ENCODE peak calls at places on chromosomes 6 and 20, in nine cellular contexts. R is HCT116; C is NT2/D1; D is tibial artery; K is psoas muscle; I is effector memory CD4-positive, alpha-beta T cell; P is pancreas; T is naive thymus-derived CD4-positive, alpha-beta T cell; B is esophagus squamous epithelium. N is an unnamed sample. For H3K9me3 and H3K36me3, the result is how much of the 10 kb centered on the place peaks cover.

GRCh38 chr6:148700047-148700712 is 46.6 kb upstream of the UST start:
- DNase-seq in B (no peak), D (no peak), K (no peak), C (no peak), R (no peak), T (no peak), P (no peak), I (no peak), N (no peak)

GRCh38 chr6:26189905-26190304 is 102.7 kb downstream of the HFE start:
- DNase-seq in D (no peak), I (no peak), K (no peak), T (no peak), P (no peak), B (no peak), R (no peak), C (no peak), N (no peak)

GRCh38 chr20:58231678-58232077 is 3.2 kb upstream of the ANKRD60 start:
- DNase-seq in R (no peak), B (no peak), P (no peak), C (no peak), T (no peak), I (no peak), D (no peak), K (no peak), N (no peak)

GRCh38 chr6:116373300-116373699 is 2.6 kb downstream of the DSE start:
- DNase-seq in I (no peak), R (no peak), K (no peak), P (no peak), C (no peak), B (no peak), D (no peak), T (no peak), N (no peak)

GRCh38 chr6:93621400-93621799 is 202.0 kb upstream of the EPHA7 start:
- DNase-seq in I (no peak), T (no peak), R (no peak), D (no peak), C (no peak), K (no peak), B (no peak), P (no peak), N (no peak)

GRCh38 chr6:41678511-41679084 is 40.3 kb downstream of the MDFI start:
- DNase-seq in B (no peak), R (no peak), D (no peak), K (no peak), P (no peak), I (no peak), C (no peak), T (no peak), N (no peak)

GRCh38 chr6:33418690-33419291 is 884 bp upstream of the CUTA start:
- DNase-seq in T (no peak), D (no peak), I (peak), B (no peak), K (no peak), C (no peak), R (no peak), P (no peak), N (no peak)

GRCh38 chr6:11161031-11161966 is 49.8 kb upstream of the ERVFRD-1 start:
- DNase-seq in I (no peak), K (no peak), C (no peak), P (no peak), D (no peak), T (no peak), B (no peak), R (no peak), N (no peak)

GRCh38 chr20:25247100-25247665 is 702 bp upstream of the PYGB start:
- DNase-seq in K (peak), D (peak), B (no peak), R (peak), I (no peak), C (no peak), T (no peak), P (peak), N (peak)

GRCh38 chr6:79801362-79801761 is 146.0 kb downstream of the ELOVL4 start:
- DNase-seq in B (no peak), K (no peak), C (no peak), I (no peak), P (no peak), T (no peak), R (no peak), D (no peak), N (no peak)

GRCh38 chr6:144305985-144306384 is 20.9 kb downstream of the UTRN start:
- DNase-seq in I (no peak), K (no peak), B (no peak), D (no peak), T (no peak), P (no peak), R (no peak), C (no peak), N (no peak)

GRCh38 chr20:16469395-16469905 is 103.8 kb downstream of the KIF16B start:
- DNase-seq in K (no peak), R (no peak), T (no peak), I (no peak), C (no peak), B (no peak), D (no peak), P (no peak), N (no peak)
- H3K9me3 ChIP-seq in K (under half), R (under half), T (under half), I (under half), C (under half), B (under half), D (under half), P (under half), N (under half)

DNA sequence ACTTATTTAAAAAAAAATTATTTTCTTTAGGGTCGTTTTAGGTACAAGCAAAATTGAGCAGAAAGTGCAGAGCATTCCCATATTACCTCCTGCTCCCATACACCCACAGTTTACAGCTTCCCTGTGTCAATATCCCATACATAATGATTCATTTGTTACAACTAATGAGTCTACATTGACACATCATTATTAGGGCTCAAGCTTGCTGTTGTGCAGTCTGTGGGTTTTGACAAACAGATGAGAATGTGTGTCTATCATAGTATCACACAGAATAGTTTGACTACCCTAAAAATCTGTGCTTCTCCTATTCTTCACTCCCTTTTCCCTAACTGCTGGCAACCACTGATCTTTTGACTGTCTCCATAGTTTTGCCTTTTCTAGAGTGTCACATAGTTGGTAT is 9.4 kb downstream of the PSMF1 start:
- DNase-seq in K (no peak), P (no peak), T (no peak), I (no peak), B (no peak), D (no peak), C (no peak), R (no peak), N (no peak)
- H3K36me3 ChIP-seq in K (half or more), P (half or more), T (under half), I (half or more), B (half or more), D (half or more), C (half or more), R (under half), N (half or more)

GRCh38 chr6:9744119-9744518 is 670.8 kb downstream of the TFAP2A start:
- DNase-seq in B (no peak), R (no peak), T (no peak), K (no peak), I (no peak), C (no peak), P (no peak), D (no peak), N (no peak)

GRCh38 chr6:9745476-9745875 is 669.4 kb downstream of the TFAP2A start:
- DNase-seq in T (no peak), P (no peak), C (no peak), D (no peak), K (no peak), B (no peak), R (no peak), I (no peak), N (no peak)

DNA sequence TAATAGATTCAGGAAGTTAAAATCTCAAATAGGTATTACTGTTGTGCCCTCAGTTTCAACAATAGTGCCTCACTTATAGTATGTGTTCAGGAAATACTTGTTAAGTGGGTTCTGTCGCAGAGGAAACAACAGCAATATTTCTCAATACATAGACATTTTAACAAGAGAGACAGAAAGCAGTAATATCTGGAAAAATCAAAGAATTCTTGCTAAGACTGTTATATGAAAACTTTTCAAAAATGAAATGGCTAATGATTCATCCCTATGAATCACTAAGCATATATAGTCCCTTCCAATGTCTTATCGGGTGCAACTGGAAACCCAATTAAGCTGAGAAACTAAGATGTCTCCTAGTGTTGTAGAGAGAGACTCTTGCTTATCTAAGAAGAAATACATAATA is 668.9 kb downstream of the TFAP2A start:
- DNase-seq in P (no peak), B (no peak), I (no peak), T (no peak), R (no peak), D (no peak), C (no peak), K (no peak), N (no peak)
- H3K9me3 ChIP-seq in P (under half), B (under half), I (under half), T (under half), R (under half), D (under half), C (under half), K (under half), N (under half)

DNA sequence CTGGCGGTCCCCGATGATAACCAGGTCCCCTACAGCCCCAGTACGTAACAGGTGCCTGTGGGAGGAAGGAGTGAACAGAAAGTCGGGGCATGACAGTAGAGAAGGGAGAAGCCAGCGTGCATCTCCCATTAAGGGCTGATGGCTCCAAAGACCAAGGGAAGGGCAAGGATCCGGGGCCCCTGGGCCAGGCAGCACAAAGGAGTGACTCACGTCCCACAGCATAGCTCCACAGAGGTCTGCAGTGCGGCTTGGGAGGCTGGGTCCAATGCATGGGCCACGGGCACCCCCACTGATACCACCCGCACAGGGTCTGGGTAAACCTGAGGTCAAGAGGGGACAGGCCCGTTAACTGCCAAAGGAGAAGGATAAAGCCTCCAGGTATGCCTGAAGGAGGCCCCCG is 10.3 kb downstream of the AARS2 start:
- DNase-seq in I (no peak), C (no peak), K (no peak), P (no peak), B (no peak), R (no peak), T (no peak), D (no peak), N (no peak)
- H3K36me3 ChIP-seq in I (half or more), C (half or more), K (half or more), P (under half), B (half or more), R (under half), T (under half), D (under half), N (half or more)

DNA sequence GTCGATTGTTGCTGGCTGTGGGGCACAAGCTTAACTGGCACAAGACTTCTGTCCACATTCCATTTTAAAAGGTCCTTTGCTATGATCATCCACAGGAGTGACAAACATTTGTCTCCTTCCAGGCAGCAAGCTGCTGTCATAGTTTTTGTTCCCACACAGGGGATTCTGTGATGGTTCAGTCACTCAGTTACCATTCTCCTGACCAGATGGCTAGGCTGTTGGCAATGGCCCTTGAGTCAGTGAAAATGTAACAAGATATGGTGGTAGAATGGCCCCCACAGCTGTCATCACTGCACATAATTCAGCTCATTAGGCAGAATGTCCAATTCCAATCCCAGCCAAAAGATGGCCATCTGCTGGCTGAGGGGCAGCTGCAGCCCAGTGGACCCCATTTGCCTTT is 13.7 kb downstream of the BPIFA1 start:
- DNase-seq in B (no peak), C (no peak), D (no peak), R (no peak), I (no peak), P (no peak), T (no peak), K (no peak), N (no peak)
- H3K9me3 ChIP-seq in B (under half), C (under half), D (under half), R (under half), I (under half), P (under half), T (under half), K (under half), N (under half)

DNA sequence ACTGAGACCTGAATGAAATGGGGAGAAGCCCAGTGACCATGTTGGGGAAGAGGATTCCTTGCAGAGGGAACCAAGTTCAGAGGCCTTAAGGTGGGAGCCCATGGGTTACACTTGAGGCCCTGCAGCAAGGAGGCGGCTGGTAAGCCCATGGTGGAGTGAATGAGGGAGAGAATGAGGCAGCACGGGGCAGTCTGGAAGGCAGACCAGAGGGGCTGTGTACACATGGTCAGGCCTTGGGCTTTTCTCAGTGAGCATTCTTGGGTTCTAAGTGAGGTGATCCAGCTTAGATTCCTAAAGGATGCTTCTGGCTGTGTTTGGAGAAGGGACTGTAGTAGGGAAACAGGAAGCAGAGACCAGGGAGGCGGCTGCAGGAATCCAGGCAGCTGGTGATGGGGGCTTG is 19.0 kb downstream of the RNF114 start:
- DNase-seq in D (no peak), T (no peak), R (no peak), K (no peak), B (no peak), C (no peak), I (no peak), P (no peak), N (no peak)
- H3K36me3 ChIP-seq in D (under half), T (under half), R (under half), K (half or more), B (half or more), C (half or more), I (half or more), P (under half), N (half or more)

DNA sequence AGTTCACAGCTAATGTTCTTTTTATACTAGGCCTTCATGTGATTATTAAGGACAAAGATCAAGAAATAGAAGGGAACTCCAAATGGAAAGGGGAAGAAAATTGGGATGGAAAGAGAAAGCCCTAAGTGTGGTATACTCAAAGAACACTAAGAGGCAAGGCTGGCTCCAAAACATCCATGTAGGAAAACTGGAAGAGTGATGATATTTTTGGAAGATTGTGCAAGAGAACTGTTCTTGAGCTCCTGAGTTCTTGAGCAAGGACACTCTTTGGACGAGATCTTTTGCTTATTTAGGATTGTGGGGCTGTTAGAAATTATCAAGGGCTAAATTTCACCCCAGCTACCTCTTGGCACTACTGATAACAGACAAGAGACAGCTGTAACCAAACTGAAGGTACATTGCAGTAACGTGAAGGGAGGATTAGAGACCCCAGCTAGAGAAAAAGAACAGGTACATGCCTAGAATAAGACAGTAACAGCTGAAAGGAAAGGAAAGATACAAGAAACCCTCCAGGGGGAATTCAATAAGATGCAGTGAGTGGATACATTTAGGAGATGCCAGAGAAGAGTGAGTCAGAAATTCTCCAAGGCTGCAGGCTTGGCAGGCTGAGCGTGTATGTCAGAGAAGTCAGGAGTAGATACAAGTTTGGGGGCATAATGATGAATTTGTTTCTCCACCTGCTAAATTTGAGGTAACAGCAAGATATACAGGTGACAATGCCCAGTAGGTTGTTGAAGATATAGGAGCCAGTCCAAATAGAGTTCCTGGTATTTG is 69.7 kb downstream of the CBLN4 start:
- DNase-seq in P (no peak), C (no peak), K (peak), B (no peak), T (no peak), D (peak), I (no peak), R (no peak), N (no peak)
- H3K9me3 ChIP-seq in P (under half), C (under half), K (under half), B (under half), T (under half), D (under half), I (under half), R (under half), N (under half)

DNA sequence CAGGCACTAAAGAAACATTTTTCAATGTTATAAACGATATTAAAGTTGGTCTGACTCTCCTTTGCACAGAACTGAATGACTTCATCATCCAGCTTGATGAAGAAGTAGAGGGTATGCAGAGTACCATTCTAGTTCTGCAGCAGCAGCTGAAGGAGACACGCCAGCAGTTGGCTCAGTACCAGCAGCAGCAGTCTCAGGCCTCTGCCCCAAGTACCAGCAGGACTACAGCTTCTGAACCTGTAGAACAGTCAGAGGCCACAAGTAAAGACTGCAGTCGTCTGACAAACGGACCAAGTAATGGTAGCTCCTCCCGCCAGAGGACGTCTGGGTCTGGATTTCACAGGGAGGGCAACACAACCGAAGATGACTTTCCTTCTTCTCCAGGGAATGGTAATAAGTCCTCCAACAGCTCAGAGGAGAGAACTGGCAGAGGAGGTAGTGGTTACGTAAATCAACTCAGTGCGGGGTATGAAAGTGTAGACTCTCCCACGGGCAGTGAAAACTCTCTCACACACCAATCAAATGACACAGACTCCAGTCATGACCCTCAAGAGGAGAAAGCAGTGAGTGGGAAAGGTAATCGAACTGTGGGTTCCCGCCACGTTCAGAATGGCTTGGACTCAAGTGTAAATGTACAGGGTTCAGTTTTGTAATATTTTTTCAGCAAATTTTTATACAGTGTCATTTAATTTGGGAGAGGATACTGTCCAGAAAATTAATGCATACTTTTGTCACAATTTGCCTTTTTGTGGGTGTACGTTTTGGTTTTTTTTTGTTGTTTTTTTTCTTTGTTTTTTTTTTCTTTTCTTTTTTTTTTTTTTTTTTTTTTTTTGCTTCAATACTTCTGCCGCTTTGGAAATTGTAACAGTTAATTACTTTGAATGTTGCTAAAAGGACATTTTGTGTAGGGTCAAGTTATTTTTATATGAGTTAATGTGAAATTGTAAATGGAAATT is 6.6 kb upstream of the ACAT2 start:
- DNase-seq in T (no peak), I (no peak), R (no peak), B (no peak), C (no peak), K (no peak), D (no peak), P (no peak), N (no peak)
- H3K36me3 ChIP-seq in T (under half), I (under half), R (under half), B (half or more), C (half or more), K (half or more), D (under half), P (under half), N (half or more)

DNA sequence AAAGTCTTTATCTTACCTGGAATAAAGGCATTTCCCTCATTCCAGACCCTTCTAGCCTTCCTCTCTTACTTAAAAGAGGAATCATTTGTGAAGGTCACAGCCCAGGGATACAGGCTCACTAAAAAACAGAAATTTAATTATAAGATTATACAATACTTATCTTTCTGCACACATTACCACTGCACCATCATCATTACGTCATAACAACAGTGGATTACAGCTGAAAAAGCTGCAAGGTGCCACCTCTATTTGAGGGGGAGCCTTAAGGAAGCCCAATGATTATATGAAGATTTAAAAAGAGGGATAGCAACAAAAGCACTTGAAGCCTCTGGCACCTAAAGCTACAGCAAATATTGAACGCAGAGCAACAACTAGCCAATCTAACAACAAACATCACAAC is 452.9 kb upstream of the EYS start:
- DNase-seq in P (no peak), I (no peak), C (no peak), T (no peak), K (no peak), D (no peak), B (no peak), R (no peak), N (no peak)
- H3K9me3 ChIP-seq in P (under half), I (under half), C (under half), T (under half), K (under half), D (under half), B (under half), R (under half), N (under half)

DNA sequence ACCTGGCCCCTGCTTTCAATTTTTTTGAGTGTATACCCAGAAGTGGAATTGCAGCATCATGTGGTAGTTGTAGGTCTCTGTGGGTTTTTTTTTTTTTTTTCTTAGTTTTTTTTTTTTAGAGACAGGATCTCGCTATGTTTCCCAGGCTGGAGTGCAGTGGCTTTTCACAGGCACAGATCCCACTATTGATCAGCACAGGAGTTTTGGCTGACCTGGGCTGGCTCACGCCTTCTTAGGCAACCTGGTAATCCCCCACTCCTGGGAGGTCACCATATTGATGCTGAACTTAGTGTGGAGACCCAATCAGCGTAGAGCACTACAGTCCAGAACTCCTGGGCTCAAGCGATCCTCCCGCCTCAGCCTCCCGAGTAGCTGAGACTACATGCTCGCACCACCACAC is 25.9 kb downstream of the MTO1 start:
- DNase-seq in D (no peak), K (no peak), P (no peak), I (no peak), B (no peak), C (no peak), T (no peak), R (no peak), N (no peak)
- H3K36me3 ChIP-seq in D (half or more), K (half or more), P (half or more), I (half or more), B (half or more), C (under half), T (under half), R (under half), N (half or more)

N was measured in upper lobe of right lung.